ENCODE peak calls at places on chromosomes 11 and 22, in ten cellular contexts. E, U, K, P, I, J, D, L, Y and F are unnamed samples.

GRCh38 chr11:15859411-15859810 is 496.9 kb downstream of the SOX6 start:
- DNase-seq in E (no peak), U (no peak), K (no peak), P (no peak), I (no peak), J (no peak), D (no peak), L (no peak), Y (no peak), F (no peak)

GRCh38 chr11:104343578-104343977 is 179.6 kb upstream of the PDGFD start:
- DNase-seq in E (no peak), U (no peak), K (no peak), P (peak; percentile 7), I (no peak), J (no peak), D (no peak), L (peak; percentile 40), Y (no peak), F (no peak)

GRCh38 chr11:118310781-118311485 is 6.4 kb downstream of the CD3E start:
- DNase-seq in E (no peak), U (no peak), K (no peak), P (no peak), I (no peak), J (no peak), D (no peak), L (no peak), Y (no peak), F (no peak)

GRCh38 chr22:19244600-19245352 is 46.7 kb downstream of the CLTCL1 start:
- DNase-seq in E (no peak), U (no peak), K (no peak), P (no peak), I (no peak), J (no peak), D (no peak), L (no peak), Y (no peak), F (no peak)

GRCh38 chr11:46743693-46744339 is 24.8 kb downstream of the F2 start:
- DNase-seq in E (no peak), U (no peak), K (no peak), P (no peak), I (no peak), J (no peak), D (no peak), L (no peak), Y (no peak), F (no peak)

GRCh38 chr11:833114-833791 is 501 bp downstream of the CD151 start:
- DNase-seq in E (peak; percentile 51), U (peak; percentile 38), K (no peak), P (peak; percentile 55), I (no peak), J (no peak), D (no peak), L (no peak), Y (no peak), F (no peak)

GRCh38 chr11:78094250-78094649 is 14.6 kb upstream of the NDUFC2 start:
- DNase-seq in E (no peak), U (no peak), K (no peak), P (no peak), I (no peak), J (no peak), D (no peak), L (no peak), Y (no peak), F (no peak)

GRCh38 chr22:49930596-49931412 is 12.4 kb downstream of the CRELD2 start:
- DNase-seq in E (peak; percentile 36), U (no peak), K (peak; percentile 51), P (peak; percentile 69), I (peak; percentile 83), J (no peak), D (no peak), L (no peak), Y (no peak), F (no peak)

GRCh38 chr11:75495749-75496641 is 29.7 kb downstream of the GDPD5 start:
- DNase-seq in E (no peak), U (no peak), K (no peak), P (no peak), I (peak; percentile 29), J (no peak), D (no peak), L (no peak), Y (no peak), F (peak; percentile 68)

GRCh38 chr11:71449596-71449995 is 1.4 kb upstream of the DHCR7 start:
- DNase-seq in E (no peak), U (no peak), K (no peak), P (peak; percentile 22), I (no peak), J (no peak), D (no peak), L (no peak), Y (no peak), F (no peak)

GRCh38 chr11:63764712-63765631 is 3.6 kb downstream of the ZFTA start:
- DNase-seq in E (no peak), U (no peak), K (no peak), P (no peak), I (no peak), J (no peak), D (no peak), L (no peak), Y (no peak), F (no peak)

GRCh38 chr22:36397081-36397766 is 9.5 kb upstream of the MYH9 start:
- DNase-seq in E (no peak), U (no peak), K (no peak), P (no peak), I (no peak), J (no peak), D (no peak), L (no peak), Y (no peak), F (no peak)